ENCODE peak calls at places on chromosomes 6 and 20, in five cellular contexts. One of them, this sample, is unnamed.
A peak's percentile ranks its signal among the peaks of the same experiment; 100 is the strongest.

GRCh38 chr6:51139841-51140462 is 321.3 kb downstream of the TFAP2B start:
- DNase-seq in DMS 273 treated with DMSO at 0.1 percent for 48 hours: no peak
- DNase-seq in EL: no peak
- DNase-seq in cardiac fibroblast: no peak
- DNase-seq in fibroblast of the aortic adventitia: peak; percentile 3
- DNase-seq in this sample: no peak

GRCh38 chr6:84762941-84763396 is 1.4 kb downstream of the TBX18 start:
- DNase-seq in EL: no peak
- DNase-seq in fibroblast of the aortic adventitia: no peak
- DNase-seq in DMS 273 treated with DMSO at 0.1 percent for 48 hours: no peak
- DNase-seq in cardiac fibroblast: no peak
- DNase-seq in this sample: no peak

GRCh38 chr20:38173237-38174156 is 8.4 kb upstream of the TGM2 start:
- DNase-seq in cardiac fibroblast: peak; percentile 91
- DNase-seq in EL: peak; percentile 92
- DNase-seq in fibroblast of the aortic adventitia: peak; percentile 93
- DNase-seq in DMS 273 treated with DMSO at 0.1 percent for 48 hours: no peak
- DNase-seq in this sample: peak; percentile 94

GRCh38 chr20:19460386-19460785 is 247.9 kb downstream of the SLC24A3 start:
- DNase-seq in EL: peak; percentile 67
- DNase-seq in DMS 273 treated with DMSO at 0.1 percent for 48 hours: no peak
- DNase-seq in cardiac fibroblast: peak; percentile 87
- DNase-seq in fibroblast of the aortic adventitia: peak; percentile 4
- DNase-seq in this sample: peak; percentile 27

GRCh38 chr20:48684501-48685041 is 143.2 kb downstream of the PREX1 start:
- DNase-seq in DMS 273 treated with DMSO at 0.1 percent for 48 hours: no peak
- DNase-seq in fibroblast of the aortic adventitia: no peak
- DNase-seq in cardiac fibroblast: no peak
- DNase-seq in EL: peak; percentile 27
- DNase-seq in this sample: no peak

GRCh38 chr20:10221022-10221421 is 2.4 kb downstream of the SNAP25 start:
- DNase-seq in cardiac fibroblast: no peak
- DNase-seq in EL: no peak
- DNase-seq in fibroblast of the aortic adventitia: no peak
- DNase-seq in DMS 273 treated with DMSO at 0.1 percent for 48 hours: no peak
- DNase-seq in this sample: no peak

GRCh38 chr6:37693079-37693478 is 4.6 kb downstream of the MDGA1 start:
- DNase-seq in DMS 273 treated with DMSO at 0.1 percent for 48 hours: no peak
- DNase-seq in fibroblast of the aortic adventitia: no peak
- DNase-seq in cardiac fibroblast: no peak
- DNase-seq in EL: no peak
- DNase-seq in this sample: no peak

GRCh38 chr20:20386192-20386591 is 18.3 kb downstream of the INSM1 start:
- DNase-seq in cardiac fibroblast: no peak
- DNase-seq in fibroblast of the aortic adventitia: no peak
- DNase-seq in EL: no peak
- DNase-seq in DMS 273 treated with DMSO at 0.1 percent for 48 hours: no peak
- DNase-seq in this sample: no peak

GRCh38 chr6:391559-392440 is at the start of gene IRF4:
- DNase-seq in cardiac fibroblast: peak; percentile 5
- DNase-seq in EL: no peak
- DNase-seq in fibroblast of the aortic adventitia: no peak
- DNase-seq in DMS 273 treated with DMSO at 0.1 percent for 48 hours: no peak
- DNase-seq in this sample: no peak

GRCh38 chr6:2351807-2352431 is 106.5 kb upstream of the GMDS start:
- DNase-seq in DMS 273 treated with DMSO at 0.1 percent for 48 hours: no peak
- DNase-seq in fibroblast of the aortic adventitia: peak; percentile 71
- DNase-seq in EL: peak; percentile 68
- DNase-seq in cardiac fibroblast: peak; percentile 84
- DNase-seq in this sample: peak; percentile 40

GRCh38 chr20:13037727-13038126 is 29.0 kb downstream of the SPTLC3 start:
- DNase-seq in cardiac fibroblast: peak; percentile 33
- DNase-seq in fibroblast of the aortic adventitia: no peak
- DNase-seq in DMS 273 treated with DMSO at 0.1 percent for 48 hours: no peak
- DNase-seq in EL: peak; percentile 24
- DNase-seq in this sample: peak; percentile 60

GRCh38 chr6:18412644-18413043 is 25.5 kb downstream of the RNF144B start:
- DNase-seq in DMS 273 treated with DMSO at 0.1 percent for 48 hours: no peak
- DNase-seq in cardiac fibroblast: peak; percentile 58
- DNase-seq in EL: peak; percentile 81
- DNase-seq in fibroblast of the aortic adventitia: no peak
- DNase-seq in this sample: peak; percentile 43

GRCh38 chr6:38378801-38379200 is 260.9 kb downstream of the BTBD9 start:
- DNase-seq in fibroblast of the aortic adventitia: no peak
- DNase-seq in EL: peak; percentile 80
- DNase-seq in DMS 273 treated with DMSO at 0.1 percent for 48 hours: no peak
- DNase-seq in cardiac fibroblast: no peak
- DNase-seq in this sample: no peak

GRCh38 chr6:31131595-31131994 is 7.3 kb downstream of the PSORS1C2 start:
- DNase-seq in fibroblast of the aortic adventitia: no peak
- DNase-seq in EL: no peak
- DNase-seq in cardiac fibroblast: no peak
- DNase-seq in DMS 273 treated with DMSO at 0.1 percent for 48 hours: no peak
- DNase-seq in this sample: no peak

GRCh38 chr6:55281215-55281614 is 46.1 kb upstream of the GFRAL start:
- DNase-seq in EL: no peak
- DNase-seq in cardiac fibroblast: no peak
- DNase-seq in fibroblast of the aortic adventitia: no peak
- DNase-seq in DMS 273 treated with DMSO at 0.1 percent for 48 hours: no peak
- DNase-seq in this sample: no peak

GRCh38 chr6:106163966-106164877 is 78.1 kb downstream of the PRDM1 start:
- DNase-seq in fibroblast of the aortic adventitia: peak; percentile 92
- DNase-seq in cardiac fibroblast: peak; percentile 95
- DNase-seq in EL: peak; percentile 76
- DNase-seq in DMS 273 treated with DMSO at 0.1 percent for 48 hours: no peak
- DNase-seq in this sample: peak; percentile 29

GRCh38 chr6:31403283-31403989 is at the start of gene MICA:
- DNase-seq in EL: peak; percentile 96
- DNase-seq in cardiac fibroblast: peak; percentile 89
- DNase-seq in fibroblast of the aortic adventitia: peak; percentile 79
- DNase-seq in DMS 273 treated with DMSO at 0.1 percent for 48 hours: peak; percentile 58
- DNase-seq in this sample: peak; percentile 78

GRCh38 chr6:167824591-167825041 is 2.1 kb upstream of the AFDN start:
- DNase-seq in EL: peak; percentile 64
- DNase-seq in cardiac fibroblast: peak; percentile 40
- DNase-seq in fibroblast of the aortic adventitia: peak; percentile 18
- DNase-seq in DMS 273 treated with DMSO at 0.1 percent for 48 hours: no peak
- DNase-seq in this sample: no peak

GRCh38 chr6:44228836-44229235 is 5.4 kb downstream of the SLC29A1 start:
- DNase-seq in EL: no peak
- DNase-seq in DMS 273 treated with DMSO at 0.1 percent for 48 hours: no peak
- DNase-seq in cardiac fibroblast: no peak
- DNase-seq in fibroblast of the aortic adventitia: no peak
- DNase-seq in this sample: no peak

GRCh38 chr6:158653577-158654354 is 3.9 kb downstream of the SYTL3 start:
- DNase-seq in EL: no peak
- DNase-seq in DMS 273 treated with DMSO at 0.1 percent for 48 hours: no peak
- DNase-seq in cardiac fibroblast: peak; percentile 49
- DNase-seq in fibroblast of the aortic adventitia: no peak
- DNase-seq in this sample: no peak

GRCh38 chr20:60137657-60138245 is 179.5 kb downstream of the CDH26 start:
- DNase-seq in fibroblast of the aortic adventitia: no peak
- DNase-seq in DMS 273 treated with DMSO at 0.1 percent for 48 hours: peak; percentile 35
- DNase-seq in cardiac fibroblast: peak; percentile 46
- DNase-seq in EL: peak; percentile 4
- DNase-seq in this sample: peak; percentile 53

GRCh38 chr6:5744497-5744896 is 262.2 kb downstream of the NRN1 start:
- DNase-seq in fibroblast of the aortic adventitia: no peak
- DNase-seq in EL: no peak
- DNase-seq in cardiac fibroblast: no peak
- DNase-seq in DMS 273 treated with DMSO at 0.1 percent for 48 hours: no peak
- DNase-seq in this sample: no peak

GRCh38 chr6:4809999-4810918 is 34.1 kb downstream of the CDYL start:
- DNase-seq in DMS 273 treated with DMSO at 0.1 percent for 48 hours: no peak
- DNase-seq in cardiac fibroblast: peak; percentile 73
- DNase-seq in fibroblast of the aortic adventitia: peak; percentile 68
- DNase-seq in EL: peak; percentile 74
- DNase-seq in this sample: peak; percentile 57